ENCODE peak calls at places on chromosomes 16 and 17, in five cellular contexts. Y, P, E, Q and N are unnamed samples.

GRCh38 chr17:48215583-48216139 is 108.1 kb downstream of the SNX11 start:
- DNase-seq in P (no peak), Q (peak), E (no peak), Y (peak), N (peak)

GRCh38 chr16:50644730-50645129 is 36.4 kb downstream of the SNX20 start:
- DNase-seq in Y (peak), Q (peak), E (peak), P (no peak), N (peak)

GRCh38 chr16:67504190-67505021 is 21.1 kb upstream of the AGRP start:
- DNase-seq in Y (no peak), P (peak), Q (no peak), E (peak), N (no peak)

GRCh38 chr17:40062347-40063033 is at the start of gene THRA:
- DNase-seq in P (peak), Q (peak), E (peak), Y (no peak), N (peak)

GRCh38 chr16:8861563-8862308 is 7.1 kb downstream of the CARHSP1 start:
- DNase-seq in Q (no peak), P (peak), E (no peak), Y (no peak), N (no peak)

GRCh38 chr17:17990282-17990681 is 17.6 kb downstream of the DRC3 start:
- DNase-seq in E (no peak), P (no peak), Q (no peak), Y (no peak), N (peak)

GRCh38 chr17:5922476-5922875 is 147.7 kb upstream of the WSCD1 start:
- DNase-seq in P (no peak), Y (no peak), E (peak), Q (no peak), N (no peak)

GRCh38 chr17:75641343-75641742 is 8.1 kb downstream of the SMIM5 start:
- DNase-seq in Y (no peak), E (no peak), Q (no peak), P (peak), N (peak)

GRCh38 chr16:69017036-69017783 is 88.2 kb upstream of the HAS3 start:
- DNase-seq in Q (peak), P (no peak), Y (peak), E (no peak), N (no peak)

GRCh38 chr16:64428463-64428862 is 693.4 kb downstream of the CDH11 start:
- DNase-seq in Y (peak), E (no peak), P (no peak), Q (no peak), N (no peak)

GRCh38 chr17:38350035-38350434 is 1.6 kb upstream of the SOCS7 start:
- DNase-seq in P (no peak), E (no peak), Y (no peak), Q (peak), N (peak)

GRCh38 chr17:82228842-82229685 is at the start of gene SLC16A3:
- DNase-seq in Q (peak), E (peak), Y (peak), P (peak), N (peak)
- H3K27ac ChIP-seq in Q (no peak), E (peak), Y (peak), P (peak), N (no peak)

DNA sequence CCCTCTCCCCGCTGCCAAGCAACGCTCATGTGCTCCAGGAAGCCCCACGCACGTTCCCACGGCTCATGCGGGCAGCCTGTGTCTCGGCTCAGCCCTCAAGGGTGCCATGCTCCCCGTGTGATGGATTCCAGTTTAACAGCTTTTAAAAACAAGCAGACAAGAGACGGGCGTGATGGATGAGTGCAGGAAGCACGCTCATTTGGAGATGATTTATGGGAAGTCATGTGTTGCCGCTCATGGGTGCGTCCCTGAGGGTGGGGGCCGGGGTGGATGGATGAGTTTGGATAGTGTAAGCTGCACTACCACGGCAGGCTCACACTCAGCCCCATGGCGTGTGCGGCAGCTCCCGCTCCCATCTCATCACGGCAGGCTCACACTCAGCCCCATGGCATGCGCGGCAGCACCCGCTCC is 132.8 kb downstream of the RBFOX3 start:
- DNase-seq in P (no peak), Y (no peak), E (no peak), Q (no peak), N (no peak)
- H3K27ac ChIP-seq in P (no peak), Y (no peak), E (no peak), Q (no peak), N (no peak)

GRCh38 chr16:11175106-11175795 is 80.8 kb downstream of the SOCS1 start:
- DNase-seq in Q (no peak), P (no peak), E (no peak), Y (no peak), N (no peak)

GRCh38 chr16:11173426-11173825 is 82.6 kb downstream of the SOCS1 start:
- DNase-seq in Y (no peak), E (no peak), Q (no peak), P (no peak), N (no peak)

GRCh38 chr16:11175850-11176341 is 80.1 kb downstream of the SOCS1 start:
- DNase-seq in Y (no peak), P (no peak), Q (no peak), E (no peak), N (no peak)

GRCh38 chr16:11171757-11172299 is 84.2 kb downstream of the SOCS1 start:
- DNase-seq in Q (no peak), P (no peak), E (no peak), Y (no peak), N (no peak)

GRCh38 chr16:11174141-11174540 is 81.9 kb downstream of the SOCS1 start:
- DNase-seq in P (no peak), E (no peak), Q (no peak), Y (no peak), N (no peak)
- H3K27ac ChIP-seq in P (no peak), E (no peak), Q (no peak), Y (no peak), N (no peak)

GRCh38 chr16:57374067-57374534 is 1.8 kb downstream of the CX3CL1 start:
- DNase-seq in Y (no peak), Q (no peak), P (no peak), E (no peak), N (no peak)
- H3K27ac ChIP-seq in Y (no peak), Q (no peak), P (peak), E (no peak), N (no peak)

GRCh38 chr17:78323821-78324390 is 36.0 kb downstream of the SOCS3 start:
- DNase-seq in P (peak), Q (no peak), Y (no peak), E (no peak), N (no peak)

GRCh38 chr17:78325076-78325712 is 34.7 kb downstream of the SOCS3 start:
- DNase-seq in Y (peak), Q (peak), P (peak), E (no peak), N (peak)

GRCh38 chr17:78324391-78325075 is 35.3 kb downstream of the SOCS3 start:
- DNase-seq in E (no peak), Y (peak), P (peak), Q (peak), N (peak)

GRCh38 chr17:78322858-78323455 is 36.9 kb downstream of the SOCS3 start:
- DNase-seq in E (no peak), Y (no peak), Q (no peak), P (peak), N (no peak)

GRCh38 chr17:78322327-78322857 is 37.5 kb downstream of the SOCS3 start:
- DNase-seq in E (no peak), Q (no peak), Y (no peak), P (no peak), N (no peak)
- H3K27ac ChIP-seq in E (no peak), Q (no peak), Y (peak), P (peak), N (no peak)

GRCh38 chr17:14303343-14304221 is 2.7 kb downstream of the HS3ST3B1 start:
- DNase-seq in P (no peak), Y (peak), Q (peak), E (peak), N (peak)

GRCh38 chr17:14301279-14301760 is 439 bp downstream of the HS3ST3B1 start:
- DNase-seq in Y (no peak), P (no peak), E (peak), Q (no peak), N (no peak)

GRCh38 chr17:14301761-14302401 is 1.0 kb downstream of the HS3ST3B1 start:
- DNase-seq in P (peak), Y (peak), Q (no peak), E (peak), N (peak)

GRCh38 chr17:14304222-14304844 is 3.5 kb downstream of the HS3ST3B1 start:
- DNase-seq in Y (no peak), P (no peak), E (no peak), Q (no peak), N (peak)

GRCh38 chr17:14302421-14303099 is 1.7 kb downstream of the HS3ST3B1 start:
- DNase-seq in E (peak), Y (peak), P (peak), Q (peak), N (peak)
- H3K27ac ChIP-seq in E (peak), Y (peak), P (peak), Q (no peak), N (no peak)